ENCODE peak calls at places on chromosome 18, in six cellular contexts. T, R, S, H, J and L are unnamed samples.

GRCh38 chr18:7116001-7116831 is 1.4 kb downstream of the LAMA1 start:
- DNase-seq in R (no peak), J (no peak), T (no peak), S (no peak), H (no peak), L (no peak)

GRCh38 chr18:58416014-58416703 is 212.7 kb downstream of the ALPK2 start:
- DNase-seq in R (no peak), T (no peak), H (no peak), S (no peak), J (no peak), L (no peak)

GRCh38 chr18:47953471-47953931 is 23.0 kb upstream of the SMAD2 start:
- DNase-seq in T (no peak), S (no peak), H (peak; percentile 34), J (no peak), R (no peak), L (peak; percentile 98)

GRCh38 chr18:36850527-36851201 is 21.7 kb downstream of the KIAA1328 start:
- DNase-seq in T (peak; percentile 50), H (peak; percentile 61), R (peak; percentile 68), S (no peak), J (peak; percentile 13), L (peak; percentile 6)

GRCh38 chr18:57404345-57404744 is 30.8 kb upstream of the ONECUT2 start:
- DNase-seq in R (no peak), J (no peak), H (no peak), S (no peak), T (no peak), L (no peak)

GRCh38 chr18:13179566-13180113 is 38.9 kb upstream of the LDLRAD4 start:
- DNase-seq in R (no peak), T (no peak), J (peak; percentile 95), S (no peak), H (no peak), L (no peak)

GRCh38 chr18:11859903-11860407 is 8.7 kb downstream of the CHMP1B start:
- DNase-seq in H (peak; percentile 62), T (peak; percentile 92), R (peak; percentile 64), J (peak; percentile 83), S (no peak), L (peak; percentile 75)

GRCh38 chr18:12777543-12777942 is 74.7 kb downstream of the PSMG2 start:
- DNase-seq in T (no peak), S (no peak), R (no peak), H (no peak), J (no peak), L (no peak)

GRCh38 chr18:27954226-27954625 is 222.7 kb downstream of the CDH2 start:
- DNase-seq in S (no peak), T (no peak), R (no peak), J (no peak), H (no peak), L (peak; percentile 0)

GRCh38 chr18:79275992-79276391 is 119.7 kb upstream of the NFATC1 start:
- DNase-seq in J (no peak), T (no peak), H (no peak), S (peak; percentile 37), R (no peak), L (peak; percentile 11)

GRCh38 chr18:6876646-6877045 is 147.1 kb downstream of the ARHGAP28 start:
- DNase-seq in T (no peak), H (no peak), J (no peak), R (no peak), S (no peak), L (no peak)

GRCh38 chr18:48007955-48008701 is 77.7 kb upstream of the SMAD2 start:
- DNase-seq in J (peak; percentile 42), R (peak; percentile 77), H (peak; percentile 51), S (no peak), T (peak; percentile 82), L (peak; percentile 78)

GRCh38 chr18:35041752-35042379 is 653 bp downstream of the MAPRE2 start:
- DNase-seq in J (no peak), T (no peak), H (no peak), S (no peak), R (peak; percentile 51), L (no peak)

GRCh38 chr18:51561821-51562220 is 364.3 kb upstream of the MEX3C start:
- DNase-seq in R (no peak), S (no peak), T (peak; percentile 13), H (no peak), J (no peak), L (no peak)

GRCh38 chr18:42030586-42031182 is 75.7 kb downstream of the PIK3C3 start:
- DNase-seq in R (peak; percentile 11), J (peak; percentile 16), T (peak; percentile 13), H (peak; percentile 37), S (no peak), L (peak; percentile 25)

GRCh38 chr18:9750606-9751304 is 42.7 kb downstream of the RAB31 start:
- DNase-seq in T (no peak), S (no peak), R (no peak), H (no peak), J (no peak), L (peak; percentile 89)

GRCh38 chr18:9750112-9750511 is 42.0 kb downstream of the RAB31 start:
- DNase-seq in T (no peak), J (no peak), R (no peak), H (no peak), S (no peak), L (no peak)

GRCh38 chr18:9743200-9744016 is 35.3 kb downstream of the RAB31 start:
- DNase-seq in T (peak; percentile 93), R (peak; percentile 92), H (peak; percentile 87), S (no peak), J (peak; percentile 54), L (peak; percentile 98)

GRCh38 chr18:9742588-9743131 is 34.6 kb downstream of the RAB31 start:
- DNase-seq in S (no peak), T (peak; percentile 32), R (peak; percentile 54), H (peak; percentile 70), J (no peak), L (no peak)

DNA sequence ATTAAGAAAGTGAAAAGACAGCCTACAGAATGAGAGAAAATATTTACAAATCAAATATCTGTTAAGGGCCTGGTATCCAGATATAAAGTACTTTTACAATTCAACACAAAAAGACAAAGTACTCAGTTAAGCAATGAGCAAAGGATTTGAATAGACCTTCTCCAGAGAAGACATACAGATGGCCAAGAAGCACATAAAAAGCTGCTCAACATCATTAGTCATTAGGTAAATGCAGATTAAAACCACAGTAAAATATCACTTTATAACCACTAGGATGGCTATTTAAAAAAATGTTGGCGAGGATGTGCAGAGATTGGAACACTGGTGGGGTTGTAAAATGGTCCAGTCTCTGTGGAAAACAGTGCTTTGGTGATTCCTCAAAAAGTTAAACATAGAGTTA is 38.9 kb downstream of the RAB31 start:
- DNase-seq in T (no peak), J (no peak), H (no peak), R (no peak), S (no peak), L (no peak)
- TF ChIP-seq MYC in T (no peak), J (no peak), H (no peak), R (no peak), S (no peak), L (no peak)

DNA sequence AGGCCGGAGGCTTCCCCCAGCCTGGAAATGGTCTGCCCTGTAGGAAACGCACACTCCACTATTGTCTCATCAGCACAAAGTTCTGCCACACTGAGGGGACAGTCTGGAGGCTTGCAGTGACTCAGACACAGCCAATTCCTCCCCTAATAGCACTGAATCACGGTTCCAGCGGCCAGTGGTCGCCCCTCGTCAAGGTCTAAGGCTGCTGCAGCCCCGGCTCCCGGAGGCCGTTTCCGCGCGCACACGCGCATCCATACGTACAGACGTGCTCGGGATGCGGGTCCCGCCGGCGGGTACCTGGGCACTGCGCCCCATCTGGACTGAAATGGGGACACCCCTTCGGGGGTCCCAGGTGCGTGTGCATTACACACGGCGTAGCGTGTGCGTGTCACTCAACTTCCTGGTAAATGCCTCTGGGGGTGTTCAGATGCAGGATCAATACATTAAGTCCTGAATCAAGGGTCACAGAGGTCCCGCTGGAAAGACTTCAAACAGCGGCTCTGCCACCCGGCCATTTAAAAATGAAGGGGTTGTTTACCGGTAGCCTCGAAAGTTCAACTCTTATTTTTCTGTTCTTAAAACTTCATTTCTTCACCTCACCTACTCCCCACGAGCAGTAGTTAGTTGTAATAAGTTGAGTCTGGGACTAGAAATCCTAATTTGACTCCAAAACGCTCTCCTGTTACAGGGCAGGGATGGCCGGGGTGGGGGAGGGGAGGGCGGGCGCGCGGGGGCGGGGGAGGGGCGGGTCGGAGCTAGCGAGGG is 575 bp upstream of the ZNF516 start:
- DNase-seq in T (peak; percentile 34), H (no peak), J (peak; percentile 65), S (no peak), R (no peak), L (peak; percentile 86)
- TF ChIP-seq POLR2A in T (no peak), H (peak; percentile 22), J (peak; percentile 77), S (peak; percentile 88), R (no peak), L (peak; percentile 69)

DNA sequence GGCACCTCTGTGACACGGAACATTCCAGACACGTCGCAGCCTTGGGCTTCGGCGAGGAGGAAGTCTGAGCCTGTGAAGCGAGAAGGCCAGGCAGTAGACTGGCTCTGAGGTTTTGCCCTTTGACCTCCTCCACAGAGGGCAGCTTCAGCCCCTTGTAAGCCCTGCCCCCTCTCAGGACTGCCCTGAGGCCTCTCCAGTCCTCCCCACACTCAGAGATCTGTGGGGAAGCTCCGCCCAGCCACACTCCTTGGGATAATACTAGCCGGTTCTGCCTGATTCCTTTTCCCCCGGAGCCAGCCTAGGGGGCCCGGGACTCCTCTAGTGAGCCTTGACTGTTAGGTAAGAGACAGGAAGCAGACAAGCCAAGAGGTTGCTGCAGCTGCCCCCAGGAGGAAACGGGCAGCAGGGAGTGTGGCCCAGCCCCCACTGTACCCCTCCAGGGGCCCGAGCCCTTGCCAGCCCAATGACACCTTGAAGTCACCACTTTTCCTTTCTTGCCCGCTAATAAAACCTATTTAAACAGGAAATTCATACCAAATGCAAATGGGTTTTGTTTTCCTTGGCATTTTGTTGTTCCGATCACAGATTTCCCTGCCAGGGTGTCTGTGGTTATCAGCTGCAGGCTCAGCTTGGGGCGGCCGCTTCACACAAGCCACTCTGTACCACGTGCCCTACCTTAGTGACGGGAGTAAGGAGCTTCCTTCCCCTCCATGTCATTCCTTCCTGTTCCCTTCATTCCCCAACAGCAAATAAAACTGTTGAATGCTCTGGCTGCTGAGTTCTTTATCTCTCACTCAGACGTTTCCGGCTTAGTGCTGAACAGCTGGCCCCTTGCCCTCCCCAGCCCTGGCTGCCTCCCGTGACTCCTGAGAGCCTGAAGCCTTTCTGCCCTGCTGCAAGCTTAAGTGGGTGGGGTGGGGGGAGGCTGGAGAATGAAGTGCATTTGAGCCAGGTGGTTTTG is 124.7 kb downstream of the CABLES1 start:
- DNase-seq in S (no peak), T (no peak), H (peak; percentile 99), R (peak; percentile 78), J (peak; percentile 56), L (peak; percentile 81)
- TF ChIP-seq MYC in S (no peak), T (no peak), H (peak; percentile 79), R (no peak), J (peak; percentile 39), L (no peak)

DNA sequence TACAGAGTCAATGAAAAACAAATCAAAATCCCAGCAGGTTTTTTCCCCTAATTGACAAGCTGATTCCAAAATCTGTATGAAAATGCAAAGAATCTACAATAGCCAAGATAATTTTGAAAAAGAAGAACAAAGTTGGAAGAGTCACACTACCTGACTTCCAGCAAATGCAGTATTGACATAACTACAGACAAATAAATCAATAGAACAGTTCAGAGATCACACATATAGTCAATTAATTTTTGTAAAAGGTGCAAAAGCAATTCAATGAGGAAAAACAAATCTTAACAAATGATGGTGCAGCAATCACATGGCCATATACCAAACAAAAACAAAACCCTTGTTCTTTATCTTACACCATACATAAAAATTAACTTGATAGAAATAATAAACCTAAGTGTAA is 74.6 kb upstream of the ST8SIA5 start:
- DNase-seq in J (no peak), T (no peak), R (no peak), S (no peak), H (no peak), L (no peak)
- TF ChIP-seq POLR2A in J (no peak), T (no peak), R (no peak), S (no peak), H (no peak), L (no peak)